ENCODE peak calls at places on chromosomes 4 and X, in four cellular contexts. W is SK-N-SH, S is K562, O is HepG2. U is an unnamed sample.

GRCh38 chr4:185912779-185913178 is 100.8 kb upstream of the SORBS2 start:
- DNase-seq in W (no peak), S (no peak), O (no peak), U (no peak)

GRCh38 chr4:126136922-126137781 is 822.4 kb downstream of the FAT4 start:
- DNase-seq in W (no peak), S (no peak), O (no peak), U (no peak)

GRCh38 chr4:73234712-73235111 is 23.9 kb downstream of the ANKRD17 start:
- DNase-seq in W (no peak), S (no peak), O (no peak), U (no peak)

GRCh38 chr4:123304151-123305021 is 92.2 kb upstream of the SPRY1 start:
- DNase-seq in W (no peak), S (no peak), O (no peak), U (no peak)

GRCh38 chr4:39043697-39044363 is 11.6 kb upstream of the TMEM156 start:
- DNase-seq in W (peak), S (no peak), O (peak), U (no peak)

GRCh38 chr4:154467886-154468285 is 23.7 kb downstream of the DCHS2 start:
- DNase-seq in W (no peak), S (no peak), O (no peak), U (no peak)

GRCh38 chr4:78612398-78613005 is 60.9 kb downstream of the ANXA3 start:
- DNase-seq in W (peak), S (no peak), O (peak), U (peak)

GRCh38 chrX:21837056-21837455 is 2.4 kb upstream of the MBTPS2 start:
- DNase-seq in W (no peak), S (no peak), O (no peak), U (no peak)

GRCh38 chr4:76688737-76689078 is 209.2 kb downstream of the SOWAHB start:
- DNase-seq in W (peak), S (no peak), O (no peak), U (peak)

GRCh38 chr4:187209921-187210613 is 486.4 kb upstream of the FAT1 start:
- DNase-seq in W (no peak), S (no peak), O (no peak), U (no peak)

GRCh38 chr4:186728631-186729271 is 5.1 kb upstream of the FAT1 start:
- DNase-seq in W (no peak), S (no peak), O (peak), U (no peak)

GRCh38 chr4:986949-987688 is at the start of gene IDUA:
- DNase-seq in W (peak), S (peak), O (peak), U (peak)

GRCh38 chr4:19455850-19456602 is 795.7 kb upstream of the SLIT2 start:
- DNase-seq in W (no peak), S (no peak), O (no peak), U (no peak)

GRCh38 chr4:82833696-82834313 is 35.2 kb upstream of the SCD5 start:
- DNase-seq in W (no peak), S (no peak), O (peak), U (peak)

DNA sequence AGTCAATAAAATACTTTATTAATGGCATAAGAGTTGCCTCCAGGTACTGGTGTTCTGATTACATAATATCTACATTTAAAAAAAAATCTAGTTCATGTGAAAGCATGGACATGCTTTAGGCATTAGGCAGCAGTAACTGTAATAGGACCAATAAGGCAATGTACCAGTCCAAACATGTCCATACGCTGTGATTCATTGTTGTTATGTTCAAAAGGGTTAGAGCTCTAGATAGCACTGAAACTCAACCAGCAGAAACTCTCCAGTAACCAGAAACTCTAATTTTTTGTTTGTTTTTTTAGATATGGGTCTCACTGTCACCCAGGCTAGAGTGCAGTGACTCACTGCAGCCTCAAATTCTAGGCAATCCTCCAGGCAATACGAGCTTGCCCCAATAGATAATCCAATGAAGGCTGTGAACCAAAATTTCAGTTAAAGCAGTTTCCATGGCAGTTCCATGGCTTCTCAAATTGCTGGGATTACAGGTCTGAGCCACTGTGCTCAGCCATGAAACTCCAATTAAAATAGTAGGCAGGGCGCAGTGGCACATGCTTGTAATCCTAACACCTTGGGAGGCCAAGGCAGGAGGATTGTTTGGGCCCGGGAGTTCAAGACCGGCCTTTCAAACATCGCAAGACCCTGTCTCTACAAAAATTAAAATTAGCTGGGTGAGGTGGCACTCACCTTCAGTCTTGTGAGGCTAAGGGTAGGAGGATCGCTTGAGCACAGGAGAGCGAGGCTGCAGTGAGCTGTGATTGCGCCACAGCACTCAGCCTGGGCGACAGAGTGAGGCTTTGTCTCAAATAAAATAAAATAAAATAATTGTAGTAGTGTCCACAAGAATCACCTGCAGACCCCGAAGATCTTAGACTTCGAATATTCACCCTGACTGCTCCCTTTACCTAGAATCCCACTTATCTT is 36.3 kb downstream of the MGARP start:
- DNase-seq in W (no peak), S (no peak), O (peak), U (peak)
- TF ChIP-seq FOXM1 in W (peak), S (no peak), O (no peak), U (no peak)

DNA sequence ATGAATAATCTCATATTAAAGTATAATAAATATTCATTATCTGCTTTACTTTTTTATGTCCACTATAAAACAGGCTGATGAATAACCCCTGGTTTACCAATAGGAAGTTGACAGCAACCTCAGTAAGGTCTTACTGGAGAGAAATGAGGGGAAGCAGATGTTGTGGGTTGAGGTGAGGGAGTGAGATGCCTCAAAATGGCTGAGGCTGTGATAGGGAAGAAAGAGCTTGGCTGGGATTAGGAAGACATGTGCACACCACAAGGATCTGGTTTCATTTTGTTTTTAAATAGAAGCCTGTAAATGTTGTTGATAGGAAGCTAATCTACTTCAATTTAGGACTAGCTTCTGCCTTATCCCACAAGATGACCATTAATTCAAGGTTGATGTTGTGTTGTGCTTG is 14.4 kb upstream of the CYBB start:
- DNase-seq in W (no peak), S (no peak), O (no peak), U (no peak)
- TF ChIP-seq FOXM1 in W (no peak), S (no peak), O (no peak), U (no peak)

GRCh38 chrX:18490816-18491215 is 65.4 kb downstream of the CDKL5 start:
- DNase-seq in W (no peak), S (no peak), O (no peak), U (no peak)
- TF ChIP-seq FOXM1 in W (no peak), S (no peak), O (no peak), U (no peak)

GRCh38 chr4:41145571-41146078 is 68.7 kb downstream of the APBB2 start:
- DNase-seq in W (no peak), S (no peak), O (peak), U (no peak)
- TF ChIP-seq FOXM1 in W (no peak), S (no peak), O (no peak), U (no peak)

GRCh38 chr4:140996757-140997156 is 136.5 kb downstream of the RNF150 start:
- DNase-seq in W (no peak), S (no peak), O (no peak), U (no peak)

GRCh38 chr4:141003193-141003592 is 130.1 kb downstream of the RNF150 start:
- DNase-seq in W (no peak), S (no peak), O (no peak), U (no peak)

GRCh38 chr4:141004844-141005243 is 128.4 kb downstream of the RNF150 start:
- DNase-seq in W (no peak), S (no peak), O (no peak), U (no peak)

GRCh38 chr4:141006236-141006802 is 127.0 kb downstream of the RNF150 start:
- DNase-seq in W (no peak), S (no peak), O (no peak), U (no peak)

DNA sequence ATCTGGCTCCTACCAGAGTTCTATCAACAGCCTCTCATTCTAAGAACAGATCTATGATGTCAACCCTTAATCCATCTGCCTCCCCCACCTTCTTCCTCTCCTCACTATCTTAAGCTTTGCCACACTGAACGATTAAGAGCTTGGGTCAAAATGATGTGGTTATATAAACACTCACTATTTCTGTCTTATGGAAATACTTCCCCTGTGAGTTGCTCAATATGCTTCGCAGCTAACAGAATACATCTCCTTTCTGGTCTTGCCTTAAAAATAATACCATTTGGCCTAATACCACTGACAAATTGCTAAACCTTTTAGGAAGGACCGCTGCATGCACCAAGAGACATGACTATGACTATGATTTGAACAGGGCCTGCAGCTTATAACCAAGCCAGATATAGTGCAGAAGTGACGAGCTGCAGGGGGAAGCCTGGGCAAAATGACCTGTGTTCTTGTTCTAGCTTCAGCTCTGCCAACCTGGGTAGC is 130.9 kb downstream of the RNF150 start:
- DNase-seq in W (no peak), S (no peak), O (no peak), U (no peak)
- TF ChIP-seq FOXM1 in W (no peak), S (no peak), O (no peak), U (no peak)

U was measured in HEK293T.